ENCODE peak calls at places on chromosomes 2 and 18, in nine cellular contexts. One of them, this sample, is unnamed. For H3K27me3, the result is how much of the 10 kb centered on the place peaks cover.

GRCh38 chr2:207254526-207255464 is 89.0 kb upstream of the KLF7 start:
- DNase-seq in esophagus muscularis mucosa: no peak
- DNase-seq in fibroblast of lung: peak
- DNase-seq in brain microvascular endothelial cell: peak
- DNase-seq in small intestine: no peak
- DNase-seq in CD4-positive, CD25-positive, alpha-beta regulatory T cell: no peak
- DNase-seq in adrenal gland: no peak
- DNase-seq in psoas muscle: no peak
- DNase-seq in naive thymus-derived CD4-positive, alpha-beta T cell: no peak
- DNase-seq in this sample: no peak

GRCh38 chr2:86625096-86625495 is 1.4 kb upstream of the RNF103 start:
- DNase-seq in esophagus muscularis mucosa: no peak
- DNase-seq in fibroblast of lung: no peak
- DNase-seq in brain microvascular endothelial cell: no peak
- DNase-seq in small intestine: no peak
- DNase-seq in CD4-positive, CD25-positive, alpha-beta regulatory T cell: no peak
- DNase-seq in adrenal gland: no peak
- DNase-seq in psoas muscle: no peak
- DNase-seq in naive thymus-derived CD4-positive, alpha-beta T cell: no peak
- DNase-seq in this sample: no peak

GRCh38 chr2:175855236-175855635 is 146.8 kb downstream of the LNPK start:
- DNase-seq in esophagus muscularis mucosa: no peak
- DNase-seq in fibroblast of lung: no peak
- DNase-seq in brain microvascular endothelial cell: no peak
- DNase-seq in small intestine: no peak
- DNase-seq in CD4-positive, CD25-positive, alpha-beta regulatory T cell: no peak
- DNase-seq in adrenal gland: no peak
- DNase-seq in psoas muscle: no peak
- DNase-seq in naive thymus-derived CD4-positive, alpha-beta T cell: no peak
- DNase-seq in this sample: no peak

GRCh38 chr18:26978812-26979341 is 113.4 kb upstream of the AQP4 start:
- DNase-seq in esophagus muscularis mucosa: no peak
- DNase-seq in fibroblast of lung: no peak
- DNase-seq in brain microvascular endothelial cell: no peak
- DNase-seq in small intestine: no peak
- DNase-seq in CD4-positive, CD25-positive, alpha-beta regulatory T cell: no peak
- DNase-seq in adrenal gland: no peak
- DNase-seq in psoas muscle: no peak
- DNase-seq in naive thymus-derived CD4-positive, alpha-beta T cell: no peak
- DNase-seq in this sample: no peak

GRCh38 chr2:72129676-72130340 is 17.9 kb downstream of the CYP26B1 start:
- DNase-seq in esophagus muscularis mucosa: no peak
- DNase-seq in fibroblast of lung: no peak
- DNase-seq in brain microvascular endothelial cell: no peak
- DNase-seq in small intestine: no peak
- DNase-seq in CD4-positive, CD25-positive, alpha-beta regulatory T cell: no peak
- DNase-seq in adrenal gland: no peak
- DNase-seq in psoas muscle: no peak
- DNase-seq in naive thymus-derived CD4-positive, alpha-beta T cell: no peak
- DNase-seq in this sample: no peak

GRCh38 chr18:68841301-68841700 is 43.4 kb downstream of the CCDC102B start:
- DNase-seq in esophagus muscularis mucosa: no peak
- DNase-seq in fibroblast of lung: peak
- DNase-seq in brain microvascular endothelial cell: no peak
- DNase-seq in small intestine: no peak
- DNase-seq in CD4-positive, CD25-positive, alpha-beta regulatory T cell: no peak
- DNase-seq in adrenal gland: no peak
- DNase-seq in psoas muscle: no peak
- DNase-seq in naive thymus-derived CD4-positive, alpha-beta T cell: no peak
- DNase-seq in this sample: no peak

GRCh38 chr18:28875059-28875458 is 698.1 kb upstream of the CDH2 start:
- DNase-seq in esophagus muscularis mucosa: no peak
- DNase-seq in fibroblast of lung: no peak
- DNase-seq in brain microvascular endothelial cell: no peak
- DNase-seq in small intestine: no peak
- DNase-seq in CD4-positive, CD25-positive, alpha-beta regulatory T cell: no peak
- DNase-seq in adrenal gland: no peak
- DNase-seq in psoas muscle: no peak
- DNase-seq in naive thymus-derived CD4-positive, alpha-beta T cell: no peak
- DNase-seq in this sample: no peak

GRCh38 chr2:24886640-24887324 is 33.3 kb downstream of the ADCY3 start:
- DNase-seq in esophagus muscularis mucosa: no peak
- DNase-seq in fibroblast of lung: no peak
- DNase-seq in brain microvascular endothelial cell: peak
- DNase-seq in small intestine: no peak
- DNase-seq in CD4-positive, CD25-positive, alpha-beta regulatory T cell: no peak
- DNase-seq in adrenal gland: no peak
- DNase-seq in psoas muscle: no peak
- DNase-seq in naive thymus-derived CD4-positive, alpha-beta T cell: no peak
- DNase-seq in this sample: no peak

GRCh38 chr18:22282311-22283235 is 113.2 kb downstream of the GATA6 start:
- DNase-seq in esophagus muscularis mucosa: no peak
- DNase-seq in fibroblast of lung: peak
- DNase-seq in brain microvascular endothelial cell: peak
- DNase-seq in small intestine: peak
- DNase-seq in CD4-positive, CD25-positive, alpha-beta regulatory T cell: peak
- DNase-seq in adrenal gland: no peak
- DNase-seq in psoas muscle: no peak
- DNase-seq in naive thymus-derived CD4-positive, alpha-beta T cell: no peak
- DNase-seq in this sample: no peak

GRCh38 chr2:240128608-240129144 is 7.4 kb downstream of the COPS9 start:
- DNase-seq in esophagus muscularis mucosa: no peak
- DNase-seq in fibroblast of lung: no peak
- DNase-seq in brain microvascular endothelial cell: no peak
- DNase-seq in small intestine: no peak
- DNase-seq in CD4-positive, CD25-positive, alpha-beta regulatory T cell: no peak
- DNase-seq in adrenal gland: no peak
- DNase-seq in psoas muscle: peak
- DNase-seq in naive thymus-derived CD4-positive, alpha-beta T cell: no peak
- DNase-seq in this sample: no peak

GRCh38 chr2:11071207-11071606 is 84.1 kb upstream of the SLC66A3 start:
- DNase-seq in esophagus muscularis mucosa: peak
- DNase-seq in fibroblast of lung: no peak
- DNase-seq in brain microvascular endothelial cell: peak
- DNase-seq in small intestine: peak
- DNase-seq in CD4-positive, CD25-positive, alpha-beta regulatory T cell: no peak
- DNase-seq in adrenal gland: no peak
- DNase-seq in psoas muscle: no peak
- DNase-seq in naive thymus-derived CD4-positive, alpha-beta T cell: no peak
- DNase-seq in this sample: no peak

GRCh38 chr2:159187095-159187494 is 99.4 kb downstream of the WDSUB1 start:
- DNase-seq in esophagus muscularis mucosa: no peak
- DNase-seq in fibroblast of lung: no peak
- DNase-seq in brain microvascular endothelial cell: no peak
- DNase-seq in small intestine: no peak
- DNase-seq in CD4-positive, CD25-positive, alpha-beta regulatory T cell: no peak
- DNase-seq in adrenal gland: no peak
- DNase-seq in psoas muscle: no peak
- DNase-seq in naive thymus-derived CD4-positive, alpha-beta T cell: no peak
- DNase-seq in this sample: no peak

GRCh38 chr2:148565272-148565894 is 79.2 kb upstream of the EPC2 start:
- DNase-seq in esophagus muscularis mucosa: no peak
- DNase-seq in fibroblast of lung: no peak
- DNase-seq in brain microvascular endothelial cell: no peak
- DNase-seq in small intestine: no peak
- DNase-seq in CD4-positive, CD25-positive, alpha-beta regulatory T cell: no peak
- DNase-seq in adrenal gland: no peak
- DNase-seq in psoas muscle: no peak
- DNase-seq in naive thymus-derived CD4-positive, alpha-beta T cell: no peak
- DNase-seq in this sample: no peak

GRCh38 chr2:24543252-24543651 is 52.2 kb downstream of the NCOA1 start:
- DNase-seq in esophagus muscularis mucosa: no peak
- DNase-seq in fibroblast of lung: no peak
- DNase-seq in brain microvascular endothelial cell: no peak
- DNase-seq in small intestine: no peak
- DNase-seq in CD4-positive, CD25-positive, alpha-beta regulatory T cell: no peak
- DNase-seq in adrenal gland: no peak
- DNase-seq in psoas muscle: no peak
- DNase-seq in naive thymus-derived CD4-positive, alpha-beta T cell: no peak
- DNase-seq in this sample: peak

GRCh38 chr18:580154-580553 is at the start of gene CETN1:
- DNase-seq in esophagus muscularis mucosa: peak
- DNase-seq in fibroblast of lung: no peak
- DNase-seq in brain microvascular endothelial cell: no peak
- DNase-seq in small intestine: no peak
- DNase-seq in CD4-positive, CD25-positive, alpha-beta regulatory T cell: no peak
- DNase-seq in adrenal gland: no peak
- DNase-seq in psoas muscle: no peak
- DNase-seq in naive thymus-derived CD4-positive, alpha-beta T cell: no peak
- DNase-seq in this sample: no peak

GRCh38 chr2:7685342-7686015 is 768.3 kb downstream of the RNF144A start:
- DNase-seq in esophagus muscularis mucosa: peak
- DNase-seq in fibroblast of lung: peak
- DNase-seq in brain microvascular endothelial cell: peak
- DNase-seq in small intestine: no peak
- DNase-seq in CD4-positive, CD25-positive, alpha-beta regulatory T cell: no peak
- DNase-seq in adrenal gland: no peak
- DNase-seq in psoas muscle: no peak
- DNase-seq in naive thymus-derived CD4-positive, alpha-beta T cell: no peak
- DNase-seq in this sample: no peak

GRCh38 chr2:26178246-26178645 is 5.4 kb downstream of the GAREM2 start:
- DNase-seq in esophagus muscularis mucosa: no peak
- DNase-seq in fibroblast of lung: no peak
- DNase-seq in brain microvascular endothelial cell: no peak
- DNase-seq in small intestine: no peak
- DNase-seq in CD4-positive, CD25-positive, alpha-beta regulatory T cell: no peak
- DNase-seq in adrenal gland: no peak
- DNase-seq in psoas muscle: no peak
- DNase-seq in naive thymus-derived CD4-positive, alpha-beta T cell: no peak
- DNase-seq in this sample: no peak
- H3K4me3 ChIP-seq in esophagus muscularis mucosa: peak
- H3K4me3 ChIP-seq in fibroblast of lung: peak
- H3K4me3 ChIP-seq in brain microvascular endothelial cell: peak
- H3K4me3 ChIP-seq in small intestine: no peak
- H3K4me3 ChIP-seq in CD4-positive, CD25-positive, alpha-beta regulatory T cell: no peak
- H3K4me3 ChIP-seq in adrenal gland: peak
- H3K4me3 ChIP-seq in psoas muscle: no peak
- H3K4me3 ChIP-seq in naive thymus-derived CD4-positive, alpha-beta T cell: no peak
- H3K4me3 ChIP-seq in this sample: no peak

DNA sequence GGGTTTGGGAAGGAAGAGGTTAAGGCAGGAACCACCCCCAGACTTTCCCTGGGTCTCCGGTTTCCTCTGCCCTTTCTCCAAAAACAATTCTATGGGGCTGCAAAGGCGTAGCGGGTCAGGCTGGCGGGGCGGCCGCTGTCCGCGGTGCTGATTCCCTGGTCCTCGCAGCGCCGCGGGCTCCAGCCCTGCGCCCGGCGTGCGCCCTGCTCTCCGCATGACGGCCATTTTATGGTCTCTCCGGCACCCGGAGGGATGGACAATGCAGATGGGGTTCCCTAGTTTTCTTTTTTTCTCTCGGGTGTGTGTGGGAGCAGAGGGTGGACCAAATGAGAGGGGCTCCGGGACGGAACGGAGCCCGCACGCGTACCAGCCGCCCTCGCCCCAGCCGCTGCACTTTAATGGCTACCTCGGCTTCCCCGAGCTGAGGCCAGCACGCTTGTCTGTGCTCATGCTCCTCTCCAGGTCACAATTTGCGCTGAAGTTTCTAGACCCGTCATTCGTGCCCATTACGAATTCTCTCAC is 1.6 kb downstream of the ST8SIA3 start:
- DNase-seq in esophagus muscularis mucosa: no peak
- DNase-seq in fibroblast of lung: peak
- DNase-seq in brain microvascular endothelial cell: peak
- DNase-seq in small intestine: peak
- DNase-seq in CD4-positive, CD25-positive, alpha-beta regulatory T cell: no peak
- DNase-seq in adrenal gland: peak
- DNase-seq in psoas muscle: no peak
- DNase-seq in naive thymus-derived CD4-positive, alpha-beta T cell: no peak
- DNase-seq in this sample: peak
- H3K27me3 ChIP-seq in esophagus muscularis mucosa: under half
- H3K27me3 ChIP-seq in fibroblast of lung: under half
- H3K27me3 ChIP-seq in brain microvascular endothelial cell: under half
- H3K27me3 ChIP-seq in small intestine: under half
- H3K27me3 ChIP-seq in CD4-positive, CD25-positive, alpha-beta regulatory T cell: under half
- H3K27me3 ChIP-seq in adrenal gland: under half
- H3K27me3 ChIP-seq in psoas muscle: under half
- H3K27me3 ChIP-seq in naive thymus-derived CD4-positive, alpha-beta T cell: under half
- H3K27me3 ChIP-seq in this sample: under half

GRCh38 chr2:241893265-241893664 is 23.7 kb downstream of the RTP5 start:
- DNase-seq in esophagus muscularis mucosa: no peak
- DNase-seq in fibroblast of lung: no peak
- DNase-seq in brain microvascular endothelial cell: no peak
- DNase-seq in small intestine: no peak
- DNase-seq in CD4-positive, CD25-positive, alpha-beta regulatory T cell: no peak
- DNase-seq in adrenal gland: peak
- DNase-seq in psoas muscle: no peak
- DNase-seq in naive thymus-derived CD4-positive, alpha-beta T cell: no peak
- DNase-seq in this sample: no peak
- H3K27ac ChIP-seq in esophagus muscularis mucosa: no peak
- H3K27ac ChIP-seq in fibroblast of lung: no peak
- H3K27ac ChIP-seq in brain microvascular endothelial cell: no peak
- H3K27ac ChIP-seq in small intestine: no peak
- H3K27ac ChIP-seq in CD4-positive, CD25-positive, alpha-beta regulatory T cell: no peak
- H3K27ac ChIP-seq in adrenal gland: no peak
- H3K27ac ChIP-seq in psoas muscle: no peak
- H3K27ac ChIP-seq in naive thymus-derived CD4-positive, alpha-beta T cell: no peak
- H3K27ac ChIP-seq in this sample: no peak

GRCh38 chr2:64808092-64808491 is 154.4 kb upstream of the SERTAD2 start:
- DNase-seq in esophagus muscularis mucosa: no peak
- DNase-seq in fibroblast of lung: no peak
- DNase-seq in brain microvascular endothelial cell: no peak
- DNase-seq in small intestine: no peak
- DNase-seq in CD4-positive, CD25-positive, alpha-beta regulatory T cell: no peak
- DNase-seq in adrenal gland: no peak
- DNase-seq in psoas muscle: no peak
- DNase-seq in naive thymus-derived CD4-positive, alpha-beta T cell: no peak
- DNase-seq in this sample: no peak

GRCh38 chr2:64804651-64805050 is 150.9 kb upstream of the SERTAD2 start:
- DNase-seq in esophagus muscularis mucosa: no peak
- DNase-seq in fibroblast of lung: no peak
- DNase-seq in brain microvascular endothelial cell: no peak
- DNase-seq in small intestine: no peak
- DNase-seq in CD4-positive, CD25-positive, alpha-beta regulatory T cell: no peak
- DNase-seq in adrenal gland: no peak
- DNase-seq in psoas muscle: no peak
- DNase-seq in naive thymus-derived CD4-positive, alpha-beta T cell: no peak
- DNase-seq in this sample: no peak

GRCh38 chr2:64803776-64804175 is 150.1 kb upstream of the SERTAD2 start:
- DNase-seq in esophagus muscularis mucosa: no peak
- DNase-seq in fibroblast of lung: no peak
- DNase-seq in brain microvascular endothelial cell: no peak
- DNase-seq in small intestine: no peak
- DNase-seq in CD4-positive, CD25-positive, alpha-beta regulatory T cell: no peak
- DNase-seq in adrenal gland: no peak
- DNase-seq in psoas muscle: no peak
- DNase-seq in naive thymus-derived CD4-positive, alpha-beta T cell: no peak
- DNase-seq in this sample: no peak

GRCh38 chr2:64808736-64809135 is 155.0 kb upstream of the SERTAD2 start:
- DNase-seq in esophagus muscularis mucosa: no peak
- DNase-seq in fibroblast of lung: no peak
- DNase-seq in brain microvascular endothelial cell: no peak
- DNase-seq in small intestine: peak
- DNase-seq in CD4-positive, CD25-positive, alpha-beta regulatory T cell: no peak
- DNase-seq in adrenal gland: no peak
- DNase-seq in psoas muscle: no peak
- DNase-seq in naive thymus-derived CD4-positive, alpha-beta T cell: no peak
- DNase-seq in this sample: no peak

DNA sequence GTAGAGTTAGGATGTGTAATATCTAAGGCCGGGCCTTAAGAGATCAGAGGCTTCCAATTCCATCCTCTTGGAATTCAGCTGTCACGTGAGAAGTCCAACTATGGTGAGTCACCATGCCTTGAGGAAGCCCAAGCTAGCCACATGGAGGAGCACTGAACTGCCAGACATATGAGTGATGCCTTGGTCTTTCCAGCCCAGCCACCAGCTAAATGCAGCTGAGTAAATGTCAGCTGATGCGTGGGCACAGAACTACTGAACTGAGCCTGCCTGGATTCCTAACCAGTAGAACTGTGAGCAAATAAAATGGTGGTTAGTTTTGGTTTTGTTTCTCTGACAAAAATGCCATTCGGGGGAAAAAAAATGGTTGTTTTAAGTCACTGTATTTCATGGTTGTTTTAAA is 153.7 kb upstream of the SERTAD2 start:
- DNase-seq in esophagus muscularis mucosa: no peak
- DNase-seq in fibroblast of lung: peak
- DNase-seq in brain microvascular endothelial cell: peak
- DNase-seq in small intestine: no peak
- DNase-seq in CD4-positive, CD25-positive, alpha-beta regulatory T cell: no peak
- DNase-seq in adrenal gland: peak
- DNase-seq in psoas muscle: no peak
- DNase-seq in naive thymus-derived CD4-positive, alpha-beta T cell: no peak
- DNase-seq in this sample: no peak
- H3K4me3 ChIP-seq in esophagus muscularis mucosa: no peak
- H3K4me3 ChIP-seq in fibroblast of lung: no peak
- H3K4me3 ChIP-seq in brain microvascular endothelial cell: no peak
- H3K4me3 ChIP-seq in small intestine: no peak
- H3K4me3 ChIP-seq in CD4-positive, CD25-positive, alpha-beta regulatory T cell: no peak
- H3K4me3 ChIP-seq in adrenal gland: no peak
- H3K4me3 ChIP-seq in psoas muscle: no peak
- H3K4me3 ChIP-seq in naive thymus-derived CD4-positive, alpha-beta T cell: no peak
- H3K4me3 ChIP-seq in this sample: no peak

This sample was measured in iPS DF 6.9.